ENCODE peak calls at places on chromosome 9, in eight cellular contexts. One of them, this sample, is unnamed.

GRCh38 chr9:112890106-112891081 is at the start of gene SLC46A2:
- DNase-seq in NCI-H2081 treated with DMSO at 0.1 percent for 48 hours: no peak
- DNase-seq in head of caudate nucleus: no peak
- DNase-seq in CD4-positive, alpha-beta T cell: no peak
- DNase-seq in GM12865: no peak
- DNase-seq in M059J: peak
- DNase-seq in A172: no peak
- DNase-seq in mucosa of gallbladder: no peak
- DNase-seq in this sample: peak

GRCh38 chr9:35649431-35650340 is 1.0 kb downstream of the SIT1 start:
- DNase-seq in head of caudate nucleus: no peak
- DNase-seq in A172: no peak
- DNase-seq in M059J: no peak
- DNase-seq in mucosa of gallbladder: no peak
- DNase-seq in NCI-H2081 treated with DMSO at 0.1 percent for 48 hours: no peak
- DNase-seq in GM12865: peak
- DNase-seq in CD4-positive, alpha-beta T cell: peak
- DNase-seq in this sample: no peak

GRCh38 chr9:128120741-128121465 is 6.6 kb downstream of the PTGES2 start:
- DNase-seq in head of caudate nucleus: no peak
- DNase-seq in A172: no peak
- DNase-seq in CD4-positive, alpha-beta T cell: no peak
- DNase-seq in mucosa of gallbladder: no peak
- DNase-seq in M059J: no peak
- DNase-seq in GM12865: no peak
- DNase-seq in NCI-H2081 treated with DMSO at 0.1 percent for 48 hours: no peak
- DNase-seq in this sample: peak

GRCh38 chr9:116569111-116569510 is 118.0 kb upstream of the TRIM32 start:
- DNase-seq in head of caudate nucleus: no peak
- DNase-seq in GM12865: no peak
- DNase-seq in mucosa of gallbladder: no peak
- DNase-seq in NCI-H2081 treated with DMSO at 0.1 percent for 48 hours: no peak
- DNase-seq in M059J: no peak
- DNase-seq in CD4-positive, alpha-beta T cell: no peak
- DNase-seq in A172: no peak
- DNase-seq in this sample: no peak

GRCh38 chr9:129234491-129234890 is 56.4 kb upstream of the IER5L start:
- DNase-seq in GM12865: no peak
- DNase-seq in CD4-positive, alpha-beta T cell: no peak
- DNase-seq in M059J: no peak
- DNase-seq in head of caudate nucleus: no peak
- DNase-seq in A172: no peak
- DNase-seq in mucosa of gallbladder: no peak
- DNase-seq in NCI-H2081 treated with DMSO at 0.1 percent for 48 hours: no peak
- DNase-seq in this sample: no peak

GRCh38 chr9:14188011-14188410 is 125.9 kb downstream of the NFIB start:
- DNase-seq in M059J: no peak
- DNase-seq in NCI-H2081 treated with DMSO at 0.1 percent for 48 hours: no peak
- DNase-seq in CD4-positive, alpha-beta T cell: no peak
- DNase-seq in GM12865: no peak
- DNase-seq in head of caudate nucleus: no peak
- DNase-seq in A172: no peak
- DNase-seq in mucosa of gallbladder: no peak
- DNase-seq in this sample: no peak

GRCh38 chr9:93594041-93594756 is 17.8 kb downstream of the PHF2 start:
- DNase-seq in head of caudate nucleus: peak
- DNase-seq in M059J: no peak
- DNase-seq in mucosa of gallbladder: no peak
- DNase-seq in NCI-H2081 treated with DMSO at 0.1 percent for 48 hours: no peak
- DNase-seq in GM12865: no peak
- DNase-seq in A172: peak
- DNase-seq in CD4-positive, alpha-beta T cell: no peak
- DNase-seq in this sample: no peak

GRCh38 chr9:95506438-95506691 is 10.4 kb downstream of the PTCH1 start:
- DNase-seq in A172: peak
- DNase-seq in CD4-positive, alpha-beta T cell: no peak
- DNase-seq in mucosa of gallbladder: no peak
- DNase-seq in head of caudate nucleus: no peak
- DNase-seq in GM12865: peak
- DNase-seq in M059J: peak
- DNase-seq in NCI-H2081 treated with DMSO at 0.1 percent for 48 hours: no peak
- DNase-seq in this sample: no peak

GRCh38 chr9:136665111-136665703 is 2.5 kb downstream of the EGFL7 start:
- DNase-seq in head of caudate nucleus: no peak
- DNase-seq in NCI-H2081 treated with DMSO at 0.1 percent for 48 hours: no peak
- DNase-seq in CD4-positive, alpha-beta T cell: no peak
- DNase-seq in GM12865: no peak
- DNase-seq in mucosa of gallbladder: no peak
- DNase-seq in A172: no peak
- DNase-seq in M059J: no peak
- DNase-seq in this sample: no peak

GRCh38 chr9:93468763-93469456 is 15.5 kb upstream of the FAM120AOS start:
- DNase-seq in NCI-H2081 treated with DMSO at 0.1 percent for 48 hours: no peak
- DNase-seq in head of caudate nucleus: no peak
- DNase-seq in M059J: no peak
- DNase-seq in A172: no peak
- DNase-seq in mucosa of gallbladder: no peak
- DNase-seq in CD4-positive, alpha-beta T cell: no peak
- DNase-seq in GM12865: no peak
- DNase-seq in this sample: no peak

GRCh38 chr9:137554349-137554748 is 2.7 kb downstream of the MRPL41 start:
- DNase-seq in NCI-H2081 treated with DMSO at 0.1 percent for 48 hours: no peak
- DNase-seq in head of caudate nucleus: no peak
- DNase-seq in A172: no peak
- DNase-seq in GM12865: no peak
- DNase-seq in CD4-positive, alpha-beta T cell: no peak
- DNase-seq in mucosa of gallbladder: no peak
- DNase-seq in M059J: no peak
- DNase-seq in this sample: no peak

GRCh38 chr9:129489838-129490582 is 130.9 kb downstream of the C9orf50 start:
- DNase-seq in mucosa of gallbladder: no peak
- DNase-seq in head of caudate nucleus: no peak
- DNase-seq in GM12865: no peak
- DNase-seq in M059J: no peak
- DNase-seq in CD4-positive, alpha-beta T cell: peak
- DNase-seq in NCI-H2081 treated with DMSO at 0.1 percent for 48 hours: no peak
- DNase-seq in A172: no peak
- DNase-seq in this sample: peak

GRCh38 chr9:16267336-16268036 is 603.0 kb downstream of the BNC2 start:
- DNase-seq in GM12865: peak
- DNase-seq in A172: no peak
- DNase-seq in CD4-positive, alpha-beta T cell: no peak
- DNase-seq in NCI-H2081 treated with DMSO at 0.1 percent for 48 hours: no peak
- DNase-seq in mucosa of gallbladder: no peak
- DNase-seq in M059J: peak
- DNase-seq in head of caudate nucleus: no peak
- DNase-seq in this sample: no peak

GRCh38 chr9:82021198-82021597 is 32.6 kb downstream of the SPATA31D1 start:
- DNase-seq in mucosa of gallbladder: peak
- DNase-seq in A172: peak
- DNase-seq in M059J: peak
- DNase-seq in NCI-H2081 treated with DMSO at 0.1 percent for 48 hours: no peak
- DNase-seq in GM12865: no peak
- DNase-seq in head of caudate nucleus: no peak
- DNase-seq in CD4-positive, alpha-beta T cell: no peak
- DNase-seq in this sample: no peak

GRCh38 chr9:116990592-116990991 is 303.5 kb downstream of the TRIM32 start:
- DNase-seq in A172: no peak
- DNase-seq in M059J: peak
- DNase-seq in head of caudate nucleus: no peak
- DNase-seq in mucosa of gallbladder: no peak
- DNase-seq in CD4-positive, alpha-beta T cell: no peak
- DNase-seq in NCI-H2081 treated with DMSO at 0.1 percent for 48 hours: no peak
- DNase-seq in GM12865: no peak
- DNase-seq in this sample: no peak

GRCh38 chr9:134638503-134639090 is 3.0 kb upstream of the COL5A1 start:
- DNase-seq in M059J: no peak
- DNase-seq in A172: no peak
- DNase-seq in head of caudate nucleus: no peak
- DNase-seq in NCI-H2081 treated with DMSO at 0.1 percent for 48 hours: no peak
- DNase-seq in mucosa of gallbladder: no peak
- DNase-seq in CD4-positive, alpha-beta T cell: no peak
- DNase-seq in GM12865: no peak
- DNase-seq in this sample: no peak

GRCh38 chr9:27179245-27179870 is 70.3 kb downstream of the TEK start:
- DNase-seq in M059J: peak
- DNase-seq in NCI-H2081 treated with DMSO at 0.1 percent for 48 hours: no peak
- DNase-seq in CD4-positive, alpha-beta T cell: no peak
- DNase-seq in GM12865: no peak
- DNase-seq in mucosa of gallbladder: no peak
- DNase-seq in head of caudate nucleus: no peak
- DNase-seq in A172: peak
- DNase-seq in this sample: no peak

GRCh38 chr9:137917116-137917515 is 39.5 kb downstream of the CACNA1B start:
- DNase-seq in M059J: no peak
- DNase-seq in mucosa of gallbladder: no peak
- DNase-seq in A172: no peak
- DNase-seq in GM12865: no peak
- DNase-seq in head of caudate nucleus: no peak
- DNase-seq in NCI-H2081 treated with DMSO at 0.1 percent for 48 hours: no peak
- DNase-seq in CD4-positive, alpha-beta T cell: no peak
- DNase-seq in this sample: no peak

GRCh38 chr9:5186416-5187169 is 1.2 kb upstream of the INSL6 start:
- DNase-seq in mucosa of gallbladder: peak
- DNase-seq in A172: peak
- DNase-seq in M059J: peak
- DNase-seq in CD4-positive, alpha-beta T cell: peak
- DNase-seq in NCI-H2081 treated with DMSO at 0.1 percent for 48 hours: no peak
- DNase-seq in GM12865: peak
- DNase-seq in head of caudate nucleus: peak
- DNase-seq in this sample: no peak

GRCh38 chr9:130036099-130036498 is 6.9 kb downstream of the FNBP1 start:
- DNase-seq in M059J: peak
- DNase-seq in NCI-H2081 treated with DMSO at 0.1 percent for 48 hours: no peak
- DNase-seq in CD4-positive, alpha-beta T cell: no peak
- DNase-seq in GM12865: peak
- DNase-seq in mucosa of gallbladder: no peak
- DNase-seq in A172: no peak
- DNase-seq in head of caudate nucleus: no peak
- DNase-seq in this sample: no peak

GRCh38 chr9:71268871-71269640 is 147.6 kb upstream of the TRPM3 start:
- DNase-seq in NCI-H2081 treated with DMSO at 0.1 percent for 48 hours: no peak
- DNase-seq in M059J: no peak
- DNase-seq in head of caudate nucleus: no peak
- DNase-seq in mucosa of gallbladder: no peak
- DNase-seq in CD4-positive, alpha-beta T cell: no peak
- DNase-seq in GM12865: no peak
- DNase-seq in A172: no peak
- DNase-seq in this sample: no peak

GRCh38 chr9:109408759-109409462 is 88.1 kb upstream of the EPB41L4B start:
- DNase-seq in GM12865: no peak
- DNase-seq in CD4-positive, alpha-beta T cell: no peak
- DNase-seq in mucosa of gallbladder: no peak
- DNase-seq in NCI-H2081 treated with DMSO at 0.1 percent for 48 hours: no peak
- DNase-seq in A172: no peak
- DNase-seq in M059J: no peak
- DNase-seq in head of caudate nucleus: no peak
- DNase-seq in this sample: no peak

GRCh38 chr9:6873862-6874261 is 116.1 kb downstream of the KDM4C start:
- DNase-seq in mucosa of gallbladder: no peak
- DNase-seq in M059J: peak
- DNase-seq in CD4-positive, alpha-beta T cell: no peak
- DNase-seq in NCI-H2081 treated with DMSO at 0.1 percent for 48 hours: no peak
- DNase-seq in head of caudate nucleus: no peak
- DNase-seq in A172: no peak
- DNase-seq in GM12865: no peak
- DNase-seq in this sample: no peak

GRCh38 chr9:126474786-126475485 is 138.8 kb upstream of the LMX1B start:
- DNase-seq in A172: peak
- DNase-seq in mucosa of gallbladder: no peak
- DNase-seq in M059J: peak
- DNase-seq in NCI-H2081 treated with DMSO at 0.1 percent for 48 hours: no peak
- DNase-seq in head of caudate nucleus: peak
- DNase-seq in CD4-positive, alpha-beta T cell: no peak
- DNase-seq in GM12865: no peak
- DNase-seq in this sample: peak

GRCh38 chr9:112112519-112112918 is 62.6 kb downstream of the SUSD1 start:
- DNase-seq in M059J: peak
- DNase-seq in A172: peak
- DNase-seq in head of caudate nucleus: no peak
- DNase-seq in mucosa of gallbladder: no peak
- DNase-seq in GM12865: no peak
- DNase-seq in CD4-positive, alpha-beta T cell: no peak
- DNase-seq in NCI-H2081 treated with DMSO at 0.1 percent for 48 hours: no peak
- DNase-seq in this sample: no peak

GRCh38 chr9:70411930-70412677 is 2.4 kb downstream of the KLF9 start:
- DNase-seq in M059J: peak
- DNase-seq in GM12865: peak
- DNase-seq in NCI-H2081 treated with DMSO at 0.1 percent for 48 hours: no peak
- DNase-seq in CD4-positive, alpha-beta T cell: peak
- DNase-seq in mucosa of gallbladder: peak
- DNase-seq in head of caudate nucleus: peak
- DNase-seq in A172: peak
- DNase-seq in this sample: peak

GRCh38 chr9:969693-970309 is 6.7 kb upstream of the DMRT3 start:
- DNase-seq in head of caudate nucleus: no peak
- DNase-seq in A172: no peak
- DNase-seq in GM12865: no peak
- DNase-seq in CD4-positive, alpha-beta T cell: no peak
- DNase-seq in NCI-H2081 treated with DMSO at 0.1 percent for 48 hours: no peak
- DNase-seq in mucosa of gallbladder: no peak
- DNase-seq in M059J: no peak
- DNase-seq in this sample: no peak

GRCh38 chr9:70031141-70031545 is 12.5 kb upstream of the MAMDC2 start:
- DNase-seq in A172: peak
- DNase-seq in GM12865: no peak
- DNase-seq in mucosa of gallbladder: no peak
- DNase-seq in M059J: peak
- DNase-seq in NCI-H2081 treated with DMSO at 0.1 percent for 48 hours: no peak
- DNase-seq in CD4-positive, alpha-beta T cell: no peak
- DNase-seq in head of caudate nucleus: no peak
- DNase-seq in this sample: no peak

GRCh38 chr9:89363311-89363670 is 45.0 kb downstream of the SECISBP2 start:
- DNase-seq in CD4-positive, alpha-beta T cell: no peak
- DNase-seq in A172: no peak
- DNase-seq in mucosa of gallbladder: no peak
- DNase-seq in head of caudate nucleus: no peak
- DNase-seq in NCI-H2081 treated with DMSO at 0.1 percent for 48 hours: no peak
- DNase-seq in GM12865: no peak
- DNase-seq in M059J: no peak
- DNase-seq in this sample: no peak

GRCh38 chr9:71719088-71719487 is 49.2 kb downstream of the CEMIP2 start:
- DNase-seq in NCI-H2081 treated with DMSO at 0.1 percent for 48 hours: no peak
- DNase-seq in mucosa of gallbladder: no peak
- DNase-seq in A172: no peak
- DNase-seq in GM12865: no peak
- DNase-seq in M059J: no peak
- DNase-seq in CD4-positive, alpha-beta T cell: no peak
- DNase-seq in head of caudate nucleus: no peak
- DNase-seq in this sample: no peak

GRCh38 chr9:120610975-120611689 is 31.2 kb upstream of the CDK5RAP2 start:
- DNase-seq in M059J: peak
- DNase-seq in head of caudate nucleus: no peak
- DNase-seq in GM12865: peak
- DNase-seq in mucosa of gallbladder: no peak
- DNase-seq in NCI-H2081 treated with DMSO at 0.1 percent for 48 hours: no peak
- DNase-seq in CD4-positive, alpha-beta T cell: no peak
- DNase-seq in A172: peak
- DNase-seq in this sample: no peak

GRCh38 chr9:91824591-91825339 is 125.3 kb downstream of the ROR2 start:
- DNase-seq in A172: no peak
- DNase-seq in GM12865: no peak
- DNase-seq in M059J: no peak
- DNase-seq in CD4-positive, alpha-beta T cell: no peak
- DNase-seq in mucosa of gallbladder: no peak
- DNase-seq in head of caudate nucleus: no peak
- DNase-seq in NCI-H2081 treated with DMSO at 0.1 percent for 48 hours: no peak
- DNase-seq in this sample: no peak

GRCh38 chr9:137818286-137818685 is 59.3 kb upstream of the CACNA1B start:
- DNase-seq in M059J: no peak
- DNase-seq in mucosa of gallbladder: no peak
- DNase-seq in CD4-positive, alpha-beta T cell: no peak
- DNase-seq in head of caudate nucleus: no peak
- DNase-seq in GM12865: no peak
- DNase-seq in A172: no peak
- DNase-seq in NCI-H2081 treated with DMSO at 0.1 percent for 48 hours: no peak
- DNase-seq in this sample: no peak

GRCh38 chr9:93451762-93452709 is 551 bp downstream of the FAM120A start:
- DNase-seq in NCI-H2081 treated with DMSO at 0.1 percent for 48 hours: no peak
- DNase-seq in head of caudate nucleus: no peak
- DNase-seq in CD4-positive, alpha-beta T cell: peak
- DNase-seq in mucosa of gallbladder: peak
- DNase-seq in GM12865: peak
- DNase-seq in M059J: peak
- DNase-seq in A172: no peak
- DNase-seq in this sample: peak